ENCODE peak calls at places on chromosomes 13 and 19, in six cellular contexts. A, C, J, N, B and K are unnamed samples.

GRCh38 chr13:37446503-37446902 is 152.1 kb downstream of the POSTN start:
- DNase-seq in A (no peak), C (peak; percentile 50), J (peak; percentile 54), N (no peak), B (no peak), K (peak; percentile 95)

GRCh38 chr13:25847635-25848616 is 203.9 kb downstream of the SHISA2 start:
- DNase-seq in A (no peak), C (no peak), J (peak; percentile 50), N (no peak), B (no peak), K (no peak)

GRCh38 chr13:113393226-113393571 is 29.3 kb upstream of the GRTP1 start:
- DNase-seq in A (no peak), C (no peak), J (no peak), N (no peak), B (peak; percentile 29), K (no peak)

GRCh38 chr13:61142506-61142905 is 273.1 kb downstream of the PCDH20 start:
- DNase-seq in A (peak; percentile 28), C (no peak), J (no peak), N (no peak), B (no peak), K (no peak)

GRCh38 chr19:33574824-33575223 is 46.9 kb upstream of the CHST8 start:
- DNase-seq in A (no peak), C (no peak), J (no peak), N (no peak), B (no peak), K (no peak)

GRCh38 chr19:33292595-33293254 is 9.6 kb downstream of the CEBPA start:
- DNase-seq in A (no peak), C (no peak), J (peak; percentile 46), N (no peak), B (peak; percentile 69), K (no peak)

GRCh38 chr13:85508683-85509329 is 290.4 kb downstream of the SLITRK6 start:
- DNase-seq in A (peak; percentile 16), C (no peak), J (no peak), N (no peak), B (no peak), K (no peak)

GRCh38 chr19:35977446-35978222 is 17.4 kb upstream of the SDHAF1 start:
- DNase-seq in A (peak; percentile 87), C (no peak), J (no peak), N (no peak), B (no peak), K (no peak)

DNA sequence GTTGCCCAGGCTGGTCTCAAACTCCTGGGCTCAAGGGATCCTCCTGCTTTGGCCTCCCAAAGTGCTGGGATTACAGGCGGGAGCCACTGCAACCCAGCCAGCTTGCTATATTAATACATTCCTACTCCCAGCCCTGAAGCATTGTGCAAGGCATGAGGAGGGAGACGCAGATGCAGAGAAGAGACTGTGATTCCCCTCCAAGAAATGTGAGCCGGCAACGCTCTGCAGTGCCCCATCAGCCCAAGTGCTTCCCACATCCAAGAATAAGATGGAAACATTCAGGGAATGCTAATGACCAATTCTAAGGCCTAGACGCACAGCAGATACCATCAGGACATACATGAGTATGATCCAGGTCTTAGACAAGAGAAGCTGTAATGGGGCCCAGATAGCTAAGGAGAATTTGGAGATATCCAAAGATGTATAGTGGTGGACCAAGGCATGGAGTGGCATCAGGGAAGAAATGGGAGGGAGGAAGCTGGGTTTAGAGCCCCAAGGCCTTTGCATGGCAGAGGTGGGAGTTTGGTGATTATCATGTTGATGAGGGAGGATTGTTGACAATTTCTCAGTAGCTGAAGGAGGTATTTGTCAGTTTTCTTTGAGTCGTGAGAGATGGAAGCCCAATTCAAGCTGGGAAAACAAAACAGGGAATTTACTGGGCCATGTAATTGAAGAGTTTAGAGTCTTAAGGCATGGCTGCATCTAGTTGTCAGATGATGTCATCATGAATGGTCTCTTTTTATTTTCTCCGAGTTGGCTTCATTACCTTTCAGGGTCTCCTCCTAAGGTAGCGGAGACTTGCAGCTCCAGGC is 2.9 kb downstream of the PPM1N start:
- DNase-seq in A (no peak), C (no peak), J (no peak), N (no peak), B (no peak), K (no peak)
- H3K4me3 ChIP-seq in A (no peak overlapping the region), C (no peak overlapping the region), J (no peak overlapping the region), N (no peak overlapping the region), B (no peak overlapping the region), K (no peak overlapping the region)

GRCh38 chr13:89966524-89966923 is 1381.0 kb upstream of the MIR17HG start:
- DNase-seq in A (no peak), C (no peak), J (no peak), N (no peak), B (no peak), K (no peak)
- H3K4me3 ChIP-seq in A (no peak overlapping the region), C (no peak overlapping the region), J (no peak overlapping the region), N (no peak overlapping the region), B (no peak overlapping the region), K (no peak overlapping the region)

DNA sequence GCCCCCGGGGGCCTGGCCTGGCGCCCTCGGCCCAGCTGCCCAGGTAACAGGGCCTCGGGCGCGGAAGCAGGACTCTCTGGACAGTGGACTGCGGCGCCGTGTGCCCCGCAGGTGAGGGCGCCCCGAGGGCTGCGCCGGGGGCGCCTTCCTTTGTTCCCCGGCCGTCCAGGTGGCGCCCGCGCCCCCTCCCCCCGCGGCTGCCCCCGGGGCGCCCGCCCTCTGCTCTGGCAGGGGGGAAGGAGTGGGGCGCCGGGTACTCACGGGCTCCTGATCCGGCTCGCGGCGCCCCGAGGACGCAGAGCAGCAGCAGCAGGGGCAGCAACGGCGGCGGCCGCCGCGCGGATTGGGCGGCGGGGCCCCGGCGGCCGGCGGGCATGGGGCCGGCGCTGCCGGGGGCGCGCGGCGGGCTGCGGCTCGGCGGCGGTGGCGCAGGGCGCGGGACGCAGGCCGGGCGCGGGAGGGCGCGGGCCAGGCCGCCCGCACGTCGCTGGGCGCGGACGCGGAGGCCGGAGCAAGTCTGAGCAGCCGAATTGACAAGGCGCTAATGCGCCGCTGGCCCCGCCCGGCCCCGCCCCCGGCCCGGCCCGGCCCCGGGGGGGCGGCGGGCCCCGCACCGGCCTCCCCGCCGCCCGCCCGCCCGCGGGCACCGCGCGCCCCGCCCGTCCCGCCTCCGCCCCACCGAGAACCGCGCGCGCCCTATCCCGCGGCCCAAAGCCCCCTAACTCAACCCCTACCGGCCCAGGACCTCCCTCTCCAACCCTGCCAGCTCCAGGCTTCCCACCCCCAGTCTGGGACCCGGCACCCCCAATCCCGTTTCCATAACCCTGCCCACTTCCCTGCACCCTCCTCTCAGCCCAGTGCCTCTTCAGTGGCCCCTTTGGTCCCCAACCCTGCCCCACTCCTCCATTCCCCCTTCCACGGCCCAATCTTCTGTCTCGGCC is at the start of gene CRLF1:
- DNase-seq in A (no peak), C (no peak), J (no peak), N (no peak), B (no peak), K (no peak)
- H3K4me3 ChIP-seq in A (no peak within 1 kb of the TSS), C (no peak within 1 kb of the TSS), J (peak within 1 kb of the TSS; percentile 11), N (peak within 1 kb of the TSS; percentile 56), B (no peak within 1 kb of the TSS), K (peak within 1 kb of the TSS; percentile 30)

GRCh38 chr19:57667220-57667619 is 1.5 kb upstream of the ZSCAN4 start:
- DNase-seq in A (no peak), C (no peak), J (no peak), N (no peak), B (no peak), K (no peak)
- H3K4me3 ChIP-seq in A (no peak overlapping the region), C (no peak overlapping the region), J (no peak overlapping the region), N (no peak overlapping the region), B (no peak overlapping the region), K (no peak overlapping the region)

GRCh38 chr19:4454952-4455738 is 2.4 kb downstream of the UBXN6 start:
- DNase-seq in A (no peak), C (no peak), J (no peak), N (no peak), B (no peak), K (peak; percentile 57)
- H3K4me3 ChIP-seq in A (no peak overlapping the region), C (peak overlapping the region; percentile 80), J (no peak overlapping the region), N (peak overlapping the region; percentile 80), B (no peak overlapping the region), K (peak overlapping the region; percentile 89)

GRCh38 chr19:16497042-16497441 is 848 bp downstream of the C19orf44 start:
- DNase-seq in A (no peak), C (no peak), J (no peak), N (no peak), B (no peak), K (no peak)
- H3K4me3 ChIP-seq in A (no peak overlapping the region), C (peak overlapping the region; percentile 77), J (no peak overlapping the region), N (peak overlapping the region; percentile 84), B (peak overlapping the region; percentile 76), K (peak overlapping the region; percentile 84)